ENCODE peak calls at places on chromosomes 2 and 18, in seven cellular contexts. I, U, M, G, L, K and T are unnamed samples.

GRCh38 chr2:120395686-120396518 is 50.0 kb downstream of the INHBB start:
- DNase-seq in G (no peak), L (no peak), I (no peak), M (no peak), U (no peak), K (no peak), T (no peak)

GRCh38 chr18:51513525-51513924 is 316.0 kb upstream of the MEX3C start:
- DNase-seq in G (peak), I (no peak), K (no peak), M (no peak), L (no peak), U (no peak), T (no peak)

GRCh38 chr18:48826806-48827205 is 124.0 kb downstream of the SMAD7 start:
- DNase-seq in U (no peak), I (peak), L (no peak), G (no peak), K (no peak), M (peak), T (no peak)

GRCh38 chr2:181354626-181355025 is 102.6 kb upstream of the ITGA4 start:
- DNase-seq in U (no peak), L (peak), I (no peak), G (peak), M (no peak), K (no peak), T (no peak)

GRCh38 chr2:74005786-74006185 is 21.1 kb downstream of the TET3 start:
- DNase-seq in M (no peak), L (no peak), G (no peak), U (no peak), K (no peak), I (no peak), T (no peak)

GRCh38 chr2:101124684-101125366 is 26.4 kb downstream of the TBC1D8 start:
- DNase-seq in K (no peak), I (peak), M (no peak), G (peak), L (peak), U (peak), T (no peak)

GRCh38 chr2:20653695-20654306 is 2.9 kb upstream of the HS1BP3 start:
- DNase-seq in I (no peak), K (no peak), G (no peak), U (no peak), L (no peak), M (no peak), T (no peak)

GRCh38 chr2:11416191-11416590 is 49.8 kb downstream of the E2F6 start:
- DNase-seq in I (no peak), M (no peak), K (no peak), G (no peak), U (no peak), L (no peak), T (no peak)

GRCh38 chr2:197708331-197708730 is 3.2 kb downstream of the MARS2 start:
- DNase-seq in L (peak), M (no peak), I (no peak), G (peak), K (no peak), U (no peak), T (no peak)

GRCh38 chr2:120421830-120422175 is 75.9 kb downstream of the INHBB start:
- DNase-seq in M (no peak), K (no peak), I (no peak), L (no peak), G (no peak), U (no peak), T (no peak)

GRCh38 chr2:10817413-10817812 is 4.8 kb upstream of the PDIA6 start:
- DNase-seq in G (no peak), M (no peak), U (peak), L (no peak), I (no peak), K (no peak), T (peak)

GRCh38 chr2:43426305-43427031 is 169.4 kb downstream of the THADA start:
- DNase-seq in G (peak), K (peak), I (peak), L (peak), U (peak), M (no peak), T (peak)

GRCh38 chr2:191231995-191232394 is 13.2 kb upstream of the MYO1B start:
- DNase-seq in L (peak), I (no peak), U (no peak), K (no peak), G (no peak), M (no peak), T (no peak)

GRCh38 chr18:26524002-26524401 is 24.4 kb downstream of the KCTD1 start:
- DNase-seq in I (no peak), U (no peak), K (no peak), L (no peak), M (no peak), G (no peak), T (no peak)

GRCh38 chr18:5900249-5900648 is 4.9 kb upstream of the TMEM200C start:
- DNase-seq in G (peak), M (no peak), K (no peak), L (no peak), I (no peak), U (no peak), T (no peak)

GRCh38 chr2:20623241-20623640 is 27.7 kb downstream of the HS1BP3 start:
- DNase-seq in K (no peak), I (peak), U (no peak), L (no peak), G (no peak), M (no peak), T (no peak)

GRCh38 chr2:236178921-236179652 is 10.9 kb upstream of the GBX2 start:
- DNase-seq in U (peak), G (no peak), I (no peak), M (no peak), K (no peak), L (no peak), T (no peak)

GRCh38 chr2:85804583-85804982 is 50.8 kb downstream of the ATOH8 start:
- DNase-seq in I (no peak), U (peak), G (no peak), L (no peak), K (no peak), M (no peak), T (peak)

GRCh38 chr2:69272803-69273471 is 114.1 kb downstream of the GFPT1 start:
- DNase-seq in I (no peak), L (no peak), G (no peak), M (no peak), U (peak), K (no peak), T (no peak)

GRCh38 chr2:25044990-25045389 is 3.1 kb downstream of the EFR3B start:
- DNase-seq in I (no peak), U (no peak), K (peak), L (no peak), G (no peak), M (no peak), T (no peak)

GRCh38 chr2:75632813-75633212 is 13.8 kb upstream of the MRPL19 start:
- DNase-seq in G (no peak), I (peak), U (no peak), L (no peak), M (peak), K (no peak), T (no peak)

GRCh38 chr18:8506251-8507049 is 102.8 kb upstream of the RAB12 start:
- DNase-seq in K (no peak), U (no peak), L (no peak), I (no peak), G (no peak), M (no peak), T (no peak)